ENCODE peak calls at places on chromosome 7, in six cellular contexts. J is H9; D is stimulated activated CD8-positive, alpha-beta memory T cell treated with anti-CD3 and anti-CD28 coated beads, Interleukin-4, amount 100 ng/mL, for 4 hours; V is COR-L47; G is activated CD4-positive, alpha-beta T cell treated with anti-CD3 and anti-CD28 coated beads, Interleukin-2, amount 10 ng/mL, durations not matched to agents 7 days and 5 days; T is occipital lobe. X is an unnamed sample.

GRCh38 chr7:133649593-133649992 is 396.7 kb downstream of the EXOC4 start:
- DNase-seq in T (no peak), J (no peak), D (no peak), V (no peak), G (no peak), X (no peak)

GRCh38 chr7:39946693-39947092 is 3.4 kb upstream of the CDK13 start:
- DNase-seq in J (no peak), G (no peak), V (no peak), T (no peak), D (no peak), X (no peak)

GRCh38 chr7:77696057-77696642 is at the start of gene RSBN1L:
- DNase-seq in J (peak), D (peak), T (peak), G (peak), V (peak), X (peak)

GRCh38 chr7:130902755-130903357 is 168.8 kb upstream of the KLF14 start:
- DNase-seq in T (no peak), V (no peak), J (no peak), G (no peak), D (no peak), X (no peak)

GRCh38 chr7:84668116-84668515 is 473.5 kb upstream of the SEMA3A start:
- DNase-seq in G (no peak), T (no peak), V (no peak), J (no peak), D (no peak), X (no peak)

GRCh38 chr7:23211542-23211941 is 29.7 kb downstream of the NUP42 start:
- DNase-seq in J (peak), G (no peak), V (no peak), T (no peak), D (no peak), X (no peak)

GRCh38 chr7:132276986-132277716 is 299.1 kb downstream of the PLXNA4 start:
- DNase-seq in V (no peak), J (no peak), G (no peak), T (peak), D (no peak), X (no peak)

GRCh38 chr7:7416031-7416968 is 119.4 kb downstream of the COL28A1 start:
- DNase-seq in J (no peak), G (peak), V (no peak), T (no peak), D (no peak), X (no peak)

GRCh38 chr7:139124084-139124914 is 14.8 kb upstream of the ZC3HAV1 start:
- DNase-seq in D (no peak), V (no peak), J (no peak), G (no peak), T (no peak), X (no peak)

GRCh38 chr7:130419652-130420051 is 21.2 kb downstream of the CEP41 start:
- DNase-seq in T (no peak), J (no peak), V (no peak), D (no peak), G (no peak), X (no peak)

GRCh38 chr7:92557808-92558362 is 29.3 kb downstream of the RBM48 start:
- DNase-seq in D (no peak), V (no peak), T (no peak), G (no peak), J (no peak), X (no peak)

GRCh38 chr7:16564909-16565426 is 38.3 kb downstream of the LRRC72 start:
- DNase-seq in G (peak), D (no peak), J (no peak), V (peak), T (no peak), X (no peak)